ENCODE peak calls at places on chromosomes 2 and 18, in four cellular contexts. One of them, this sample, is unnamed.

GRCh38 chr2:141660232-141660631 is 470.6 kb downstream of the LRP1B start:
- DNase-seq in K562: no peak
- DNase-seq in HepG2: no peak
- DNase-seq in A549: no peak
- DNase-seq in this sample: no peak

GRCh38 chr2:201980389-201980821 is 53.2 kb upstream of the FZD7 start:
- DNase-seq in K562: no peak
- DNase-seq in HepG2: no peak
- DNase-seq in A549: no peak
- DNase-seq in this sample: no peak

GRCh38 chr18:33839452-33840225 is 261.6 kb downstream of the ASXL3 start:
- DNase-seq in K562: peak; percentile 31
- DNase-seq in HepG2: peak; percentile 55
- DNase-seq in A549: peak; percentile 1
- DNase-seq in this sample: no peak

GRCh38 chr2:45329045-45329677 is 281.9 kb downstream of the SRBD1 start:
- DNase-seq in K562: no peak
- DNase-seq in HepG2: peak; percentile 67
- DNase-seq in A549: peak; percentile 35
- DNase-seq in this sample: no peak

GRCh38 chr18:48827321-48828200 is 123.2 kb downstream of the SMAD7 start:
- DNase-seq in K562: no peak
- DNase-seq in HepG2: no peak
- DNase-seq in A549: no peak
- DNase-seq in this sample: no peak

GRCh38 chr2:197839327-197839726 is 34.9 kb downstream of the PLCL1 start:
- DNase-seq in K562: no peak
- DNase-seq in HepG2: no peak
- DNase-seq in A549: no peak
- DNase-seq in this sample: no peak

GRCh38 chr2:234251326-234252271 is 201.1 kb downstream of the SPP2 start:
- DNase-seq in K562: no peak
- DNase-seq in HepG2: peak; percentile 10
- DNase-seq in A549: peak; percentile 56
- DNase-seq in this sample: no peak

GRCh38 chr2:39059366-39059952 is 61.4 kb downstream of the SOS1 start:
- DNase-seq in K562: no peak
- DNase-seq in HepG2: peak; percentile 62
- DNase-seq in A549: peak; percentile 12
- DNase-seq in this sample: no peak

GRCh38 chr2:71071681-71072398 is 3.4 kb downstream of the NAGK start:
- DNase-seq in K562: no peak
- DNase-seq in HepG2: no peak
- DNase-seq in A549: no peak
- DNase-seq in this sample: no peak

GRCh38 chr2:20520128-20520527 is 73.3 kb downstream of the RHOB start:
- DNase-seq in K562: no peak
- DNase-seq in HepG2: no peak
- DNase-seq in A549: no peak
- DNase-seq in this sample: no peak

GRCh38 chr2:183465048-183465447 is 340.8 kb downstream of the NUP35 start:
- DNase-seq in K562: no peak
- DNase-seq in HepG2: no peak
- DNase-seq in A549: no peak
- DNase-seq in this sample: no peak
- TF ChIP-seq PHF8 in K562: no peak
- TF ChIP-seq PHF8 in HepG2: no peak
- TF ChIP-seq PHF8 in A549: no peak
- TF ChIP-seq PHF8 in this sample: no peak

DNA sequence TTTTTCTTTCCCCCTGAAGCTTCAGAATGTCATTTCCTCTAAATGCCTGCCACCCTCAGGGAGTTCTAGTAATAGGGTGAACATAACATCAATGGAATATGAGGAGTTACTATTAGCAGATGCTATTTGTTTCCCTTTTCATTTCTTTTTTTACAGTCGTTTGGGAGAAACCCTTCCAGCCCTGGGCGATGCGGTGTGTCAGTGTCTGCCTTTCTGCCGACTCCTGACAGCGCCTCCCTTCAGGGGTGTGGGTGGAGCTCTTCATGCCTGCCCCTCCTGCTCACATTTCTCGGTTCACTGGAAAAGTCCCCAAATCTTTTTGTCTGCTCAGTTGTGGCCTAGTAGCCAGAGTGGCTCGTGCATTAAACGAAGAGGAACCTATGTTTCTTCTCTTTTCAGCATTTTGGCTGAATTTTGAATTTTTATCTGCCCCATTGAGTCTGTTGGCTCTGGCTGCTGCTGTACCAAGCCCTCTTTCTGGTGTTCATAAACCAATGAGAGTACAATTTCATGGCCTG is 72.3 kb downstream of the FMNL2 start:
- DNase-seq in K562: no peak
- DNase-seq in HepG2: no peak
- DNase-seq in A549: peak; percentile 65
- DNase-seq in this sample: peak; percentile 58
- TF ChIP-seq PHF8 in K562: no peak
- TF ChIP-seq PHF8 in HepG2: no peak
- TF ChIP-seq PHF8 in A549: no peak
- TF ChIP-seq PHF8 in this sample: no peak

GRCh38 chr18:54090856-54091255 is 133.6 kb downstream of the MBD2 start:
- DNase-seq in K562: no peak
- DNase-seq in HepG2: no peak
- DNase-seq in A549: no peak
- DNase-seq in this sample: no peak
- TF ChIP-seq PHF8 in K562: no peak
- TF ChIP-seq PHF8 in HepG2: no peak
- TF ChIP-seq PHF8 in A549: no peak
- TF ChIP-seq PHF8 in this sample: no peak

GRCh38 chr2:15943378-15943851 is 3.1 kb downstream of the MYCN start:
- DNase-seq in K562: peak; percentile 69
- DNase-seq in HepG2: no peak
- DNase-seq in A549: peak; percentile 42
- DNase-seq in this sample: no peak

GRCh38 chr2:15942711-15943345 is 2.5 kb downstream of the MYCN start:
- DNase-seq in K562: no peak
- DNase-seq in HepG2: no peak
- DNase-seq in A549: no peak
- DNase-seq in this sample: no peak

GRCh38 chr2:15941970-15942710 is 1.8 kb downstream of the MYCN start:
- DNase-seq in K562: no peak
- DNase-seq in HepG2: no peak
- DNase-seq in A549: peak; percentile 31
- DNase-seq in this sample: peak; percentile 72

GRCh38 chr2:15944325-15945017 is 4.1 kb downstream of the MYCN start:
- DNase-seq in K562: no peak
- DNase-seq in HepG2: no peak
- DNase-seq in A549: no peak
- DNase-seq in this sample: no peak

GRCh38 chr2:15943914-15944313 is 3.6 kb downstream of the MYCN start:
- DNase-seq in K562: no peak
- DNase-seq in HepG2: no peak
- DNase-seq in A549: no peak
- DNase-seq in this sample: no peak
- TF ChIP-seq PHF8 in K562: no peak
- TF ChIP-seq PHF8 in HepG2: no peak
- TF ChIP-seq PHF8 in A549: no peak
- TF ChIP-seq PHF8 in this sample: no peak

GRCh38 chr2:28511871-28512606 is 16.2 kb downstream of the PLB1 start:
- DNase-seq in K562: no peak
- DNase-seq in HepG2: no peak
- DNase-seq in A549: no peak
- DNase-seq in this sample: no peak

GRCh38 chr2:28512607-28512965 is 16.7 kb downstream of the PLB1 start:
- DNase-seq in K562: no peak
- DNase-seq in HepG2: no peak
- DNase-seq in A549: no peak
- DNase-seq in this sample: no peak

GRCh38 chr2:28510184-28510583 is 14.3 kb downstream of the PLB1 start:
- DNase-seq in K562: no peak
- DNase-seq in HepG2: no peak
- DNase-seq in A549: no peak
- DNase-seq in this sample: no peak

GRCh38 chr2:28515176-28515751 is 19.4 kb downstream of the PLB1 start:
- DNase-seq in K562: no peak
- DNase-seq in HepG2: no peak
- DNase-seq in A549: no peak
- DNase-seq in this sample: no peak

GRCh38 chr2:28513097-28513496 is 17.2 kb downstream of the PLB1 start:
- DNase-seq in K562: no peak
- DNase-seq in HepG2: no peak
- DNase-seq in A549: no peak
- DNase-seq in this sample: no peak
- TF ChIP-seq PHF8 in K562: no peak
- TF ChIP-seq PHF8 in HepG2: no peak
- TF ChIP-seq PHF8 in A549: no peak
- TF ChIP-seq PHF8 in this sample: no peak

GRCh38 chr18:24791736-24792135 is 331.3 kb downstream of the HRH4 start:
- DNase-seq in K562: no peak
- DNase-seq in HepG2: no peak
- DNase-seq in A549: no peak
- DNase-seq in this sample: no peak
- TF ChIP-seq PHF8 in K562: no peak
- TF ChIP-seq PHF8 in HepG2: no peak
- TF ChIP-seq PHF8 in A549: no peak
- TF ChIP-seq PHF8 in this sample: no peak

GRCh38 chr2:241803387-241804325 is 5.3 kb upstream of the NEU4 start:
- DNase-seq in K562: no peak
- DNase-seq in HepG2: no peak
- DNase-seq in A549: no peak
- DNase-seq in this sample: peak; percentile 46
- TF ChIP-seq PHF8 in K562: no peak
- TF ChIP-seq PHF8 in HepG2: no peak
- TF ChIP-seq PHF8 in A549: no peak
- TF ChIP-seq PHF8 in this sample: no peak

GRCh38 chr2:36450466-36451196 is 95.1 kb downstream of the CRIM1 start:
- DNase-seq in K562: no peak
- DNase-seq in HepG2: peak; percentile 37
- DNase-seq in A549: no peak
- DNase-seq in this sample: no peak
- TF ChIP-seq PHF8 in K562: no peak
- TF ChIP-seq PHF8 in HepG2: no peak
- TF ChIP-seq PHF8 in A549: no peak
- TF ChIP-seq PHF8 in this sample: no peak

DNA sequence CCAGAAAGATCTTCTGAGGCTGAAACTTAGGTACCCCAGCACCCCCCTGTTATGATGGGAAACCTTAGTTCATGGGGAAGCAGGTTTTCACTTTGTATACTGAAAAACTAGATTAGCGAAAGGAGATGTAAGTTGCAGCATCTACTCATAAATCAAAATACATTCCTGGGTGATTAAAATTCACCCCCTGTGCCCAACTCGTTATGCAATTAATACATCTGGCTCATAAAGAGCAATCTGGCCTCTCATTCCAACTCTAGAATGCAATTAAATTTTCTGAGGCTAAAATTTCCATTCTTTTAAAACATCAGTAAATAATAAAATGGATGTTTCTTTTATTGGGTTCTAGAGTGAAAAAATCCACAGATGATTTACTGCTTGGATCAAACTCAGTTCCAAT is 110.9 kb upstream of the BZW1 start:
- DNase-seq in K562: no peak
- DNase-seq in HepG2: no peak
- DNase-seq in A549: no peak
- DNase-seq in this sample: no peak
- TF ChIP-seq PHF8 in K562: no peak
- TF ChIP-seq PHF8 in HepG2: no peak
- TF ChIP-seq PHF8 in A549: no peak
- TF ChIP-seq PHF8 in this sample: no peak

GRCh38 chr2:43519711-43520221 is 76.1 kb downstream of the THADA start:
- DNase-seq in K562: no peak
- DNase-seq in HepG2: no peak
- DNase-seq in A549: no peak
- DNase-seq in this sample: no peak

GRCh38 chr2:43520919-43521318 is 74.9 kb downstream of the THADA start:
- DNase-seq in K562: no peak
- DNase-seq in HepG2: no peak
- DNase-seq in A549: no peak
- DNase-seq in this sample: no peak

GRCh38 chr2:43518718-43519117 is 77.1 kb downstream of the THADA start:
- DNase-seq in K562: no peak
- DNase-seq in HepG2: no peak
- DNase-seq in A549: no peak
- DNase-seq in this sample: no peak

GRCh38 chr2:43515807-43516497 is 79.9 kb downstream of the THADA start:
- DNase-seq in K562: no peak
- DNase-seq in HepG2: no peak
- DNase-seq in A549: no peak
- DNase-seq in this sample: no peak

DNA sequence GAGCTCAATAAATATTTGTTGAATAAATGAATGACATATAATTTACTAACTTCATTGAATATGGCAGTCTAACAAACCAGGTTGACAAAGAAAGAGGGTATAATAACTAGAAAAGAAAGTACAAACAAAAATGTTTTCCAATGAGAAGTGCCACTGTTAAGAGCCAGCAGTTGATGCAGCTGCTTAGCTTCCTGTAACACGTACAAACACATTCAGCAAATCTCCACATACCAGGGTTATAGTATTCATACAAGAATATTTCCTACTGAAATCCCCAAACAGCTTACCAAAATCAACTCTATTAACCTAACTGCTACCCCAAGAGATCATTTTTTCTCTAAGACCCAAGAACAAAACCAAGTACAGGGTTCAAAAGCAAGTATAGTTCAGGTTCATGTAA is 77.7 kb downstream of the THADA start:
- DNase-seq in K562: no peak
- DNase-seq in HepG2: no peak
- DNase-seq in A549: no peak
- DNase-seq in this sample: no peak
- TF ChIP-seq PHF8 in K562: no peak
- TF ChIP-seq PHF8 in HepG2: no peak
- TF ChIP-seq PHF8 in A549: no peak
- TF ChIP-seq PHF8 in this sample: no peak

This sample was measured in H1.